ENCODE peak calls at places on chromosome 2, in four cellular contexts. B is GM12878, E is A549, M is K562. T is an unnamed sample.

GRCh38 chr2:172340394-172340793 is 87.0 kb upstream of the ITGA6 start:
- DNase-seq in E (no peak), B (no peak), M (no peak), T (no peak)

GRCh38 chr2:95295376-95295775 is 1.8 kb upstream of the KCNIP3 start:
- DNase-seq in M (no peak), B (no peak), E (no peak), T (no peak)

GRCh38 chr2:33168425-33168824 is 221.7 kb downstream of the LTBP1 start:
- DNase-seq in B (no peak), E (no peak), M (no peak), T (no peak)

GRCh38 chr2:120761911-120762310 is 26.2 kb downstream of the GLI2 start:
- DNase-seq in B (no peak), E (no peak), M (no peak), T (no peak)

GRCh38 chr2:115921541-115921940 is 1479.1 kb downstream of the DPP10 start:
- DNase-seq in E (no peak), B (no peak), M (no peak), T (no peak)

GRCh38 chr2:67999332-67999731 is 63.5 kb downstream of the C1D start:
- DNase-seq in E (no peak), M (no peak), B (no peak), T (no peak)

GRCh38 chr2:107986278-107987217 is at the start of gene SLC5A7:
- DNase-seq in M (no peak), B (no peak), E (no peak), T (no peak)

GRCh38 chr2:8800821-8801220 is 36.6 kb downstream of the KIDINS220 start:
- DNase-seq in E (no peak), B (no peak), M (no peak), T (no peak)

GRCh38 chr2:27212626-27213471 is 781 bp upstream of the SLC5A6 start:
- DNase-seq in B (no peak), M (peak; percentile 55), E (peak; percentile 19), T (peak; percentile 55)

GRCh38 chr2:175259164-175259563 is 77.7 kb upstream of the ATP5MC3 start:
- DNase-seq in B (no peak), M (no peak), E (no peak), T (no peak)

GRCh38 chr2:203782262-203782976 is 76.0 kb downstream of the CD28 start:
- DNase-seq in B (no peak), E (peak; percentile 79), M (peak; percentile 44), T (peak; percentile 78)

GRCh38 chr2:147538088-147538487 is 306.7 kb upstream of the ACVR2A start:
- DNase-seq in E (no peak), B (no peak), M (no peak), T (no peak)

GRCh38 chr2:97868986-97869721 is 126.6 kb downstream of the TMEM131 start:
- DNase-seq in B (no peak), M (peak; percentile 4), E (peak; percentile 85), T (peak; percentile 87)

GRCh38 chr2:17962874-17963273 is 84.4 kb downstream of the KCNS3 start:
- DNase-seq in B (no peak), M (no peak), E (no peak), T (no peak)

GRCh38 chr2:216775043-216775453 is 79.7 kb upstream of the IGFBP5 start:
- DNase-seq in E (peak; percentile 46), M (peak; percentile 85), B (no peak), T (peak; percentile 76)

GRCh38 chr2:203763425-203764272 is 57.2 kb downstream of the CD28 start:
- DNase-seq in M (no peak), B (no peak), E (no peak), T (no peak)

GRCh38 chr2:132009874-132010521 is 151.8 kb downstream of the ANKRD30BL start:
- DNase-seq in E (no peak), B (no peak), M (peak; percentile 10), T (no peak)

GRCh38 chr2:98917031-98917459 is 19.0 kb downstream of the CRACDL start:
- DNase-seq in E (peak; percentile 70), B (no peak), M (no peak), T (no peak)

GRCh38 chr2:25417715-25418369 is 76.1 kb upstream of the DNMT3A start:
- DNase-seq in B (peak; percentile 96), M (peak; percentile 41), E (peak; percentile 37), T (no peak)

GRCh38 chr2:133644850-133645249 is 76.6 kb upstream of the NCKAP5 start:
- DNase-seq in B (no peak), E (no peak), M (no peak), T (no peak)

GRCh38 chr2:205814039-205814364 is 131.7 kb downstream of the NRP2 start:
- DNase-seq in E (no peak), M (no peak), B (no peak), T (no peak)

GRCh38 chr2:65424391-65424790 is 8.0 kb downstream of the SPRED2 start:
- DNase-seq in M (no peak), B (no peak), E (no peak), T (no peak)

GRCh38 chr2:43810427-43810826 is 28.2 kb downstream of the ABCG5 start:
- DNase-seq in E (no peak), M (no peak), B (no peak), T (no peak)

GRCh38 chr2:96142217-96143113 is 2.8 kb downstream of the DUSP2 start:
- DNase-seq in M (peak; percentile 63), E (no peak), B (no peak), T (peak; percentile 22)

GRCh38 chr2:189559579-189560272 is 20.9 kb downstream of the SLC40A1 start:
- DNase-seq in M (no peak), E (no peak), B (no peak), T (no peak)

GRCh38 chr2:205902041-205902898 is 183.7 kb downstream of the INO80D start:
- DNase-seq in M (peak; percentile 72), B (no peak), E (peak; percentile 13), T (peak; percentile 77)

GRCh38 chr2:201118957-201119848 is 3.2 kb downstream of the CFLAR start:
- DNase-seq in E (no peak), B (no peak), M (peak; percentile 67), T (no peak)

DNA sequence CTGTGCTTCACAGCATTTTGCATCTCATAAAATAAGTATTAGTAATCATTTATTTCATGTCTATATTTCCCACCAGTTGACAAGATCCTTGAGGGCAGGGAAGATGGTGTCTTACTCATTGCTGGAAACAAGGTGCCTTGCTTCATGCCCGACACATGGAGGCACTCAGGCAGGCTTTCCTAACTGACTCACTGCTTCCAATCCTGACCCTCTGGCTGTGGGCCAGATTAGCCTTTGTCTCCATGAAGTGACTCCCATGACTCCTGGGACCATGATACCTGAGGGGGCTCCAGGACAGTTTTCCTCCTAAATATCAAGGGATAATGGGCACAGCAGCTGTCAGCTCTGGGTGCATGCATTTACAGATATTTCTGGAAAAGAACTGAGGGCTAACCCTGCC is 275.1 kb downstream of the AGPS start:
- DNase-seq in B (no peak), M (peak; percentile 34), E (peak; percentile 23), T (no peak)
- TF ChIP-seq ESRRA in B (no peak), M (no peak), E (no peak), T (no peak)

GRCh38 chr2:231177156-231178007 is 21.0 kb upstream of the ARMC9 start:
- DNase-seq in M (no peak), E (no peak), B (no peak), T (no peak)
- TF ChIP-seq KDM1A in M (no peak), E (no peak), B (no peak), T (no peak)

GRCh38 chr2:177606636-177607035 is 214.1 kb downstream of the AGPS start:
- DNase-seq in M (no peak), E (no peak), B (no peak), T (no peak)
- TF ChIP-seq ESRRA in M (no peak), E (no peak), B (no peak), T (no peak)

DNA sequence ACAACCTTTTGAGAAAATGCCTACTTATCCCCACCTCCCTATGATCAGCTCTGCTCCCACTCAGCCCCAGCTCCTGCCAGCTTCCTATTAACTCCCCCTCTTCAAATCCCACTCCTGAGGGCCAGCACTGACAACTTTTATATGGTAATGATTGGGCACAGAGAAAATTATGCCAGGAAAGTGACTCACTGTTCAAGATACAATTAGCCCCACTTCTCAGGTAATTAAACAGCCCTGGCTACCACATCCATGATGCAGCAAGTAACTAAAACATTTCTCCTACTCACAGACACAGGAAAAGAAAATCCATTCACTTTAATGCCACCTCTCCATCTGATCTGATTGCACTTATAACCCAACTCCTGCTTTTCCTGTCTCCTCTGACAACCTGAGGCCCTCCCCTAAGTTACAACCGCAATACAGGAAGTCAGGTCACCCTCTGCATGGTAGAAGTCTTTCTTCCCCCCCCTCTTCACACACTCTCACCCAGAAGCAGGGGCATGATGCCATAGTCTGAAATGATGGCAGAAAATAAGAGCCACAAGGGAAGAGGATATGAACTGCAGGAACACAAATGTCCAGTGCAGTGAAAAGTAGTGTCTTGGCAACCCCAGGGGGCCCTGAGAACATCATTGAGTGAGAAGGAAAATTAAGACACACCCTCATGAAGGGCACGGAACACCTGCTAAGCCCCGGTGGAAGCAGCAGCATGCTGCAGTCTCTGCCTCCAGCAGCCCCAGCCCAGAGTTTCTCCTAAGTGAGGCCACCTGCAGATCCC is 54.4 kb downstream of the STK39 start:
- DNase-seq in E (no peak), M (no peak), B (no peak), T (no peak)
- TF ChIP-seq KDM1A in E (no peak), M (no peak), B (no peak), T (no peak)

T was measured in HepG2.